ENCODE peak calls at places on chromosomes 11 and 22, in five cellular contexts. One of them, this sample, is unnamed.

GRCh38 chr11:444397-445144 is 2.8 kb upstream of the ANO9 start:
- DNase-seq in HL-60: no peak
- DNase-seq in tibial nerve: no peak
- DNase-seq in left lung: peak
- DNase-seq in heart right ventricle: no peak
- DNase-seq in this sample: no peak

GRCh38 chr11:70456921-70457532 is 58.7 kb downstream of the CTTN start:
- DNase-seq in tibial nerve: no peak
- DNase-seq in HL-60: peak
- DNase-seq in left lung: no peak
- DNase-seq in heart right ventricle: no peak
- DNase-seq in this sample: no peak

GRCh38 chr22:36328635-36329216 is 59.0 kb downstream of the MYH9 start:
- DNase-seq in heart right ventricle: peak
- DNase-seq in HL-60: peak
- DNase-seq in tibial nerve: no peak
- DNase-seq in left lung: no peak
- DNase-seq in this sample: peak

GRCh38 chr22:43113516-43114251 is 3.1 kb downstream of the BIK start:
- DNase-seq in left lung: no peak
- DNase-seq in tibial nerve: no peak
- DNase-seq in HL-60: no peak
- DNase-seq in heart right ventricle: no peak
- DNase-seq in this sample: no peak

GRCh38 chr11:110085255-110085838 is 7.8 kb upstream of the ZC3H12C start:
- DNase-seq in tibial nerve: no peak
- DNase-seq in left lung: no peak
- DNase-seq in HL-60: no peak
- DNase-seq in heart right ventricle: no peak
- DNase-seq in this sample: no peak

GRCh38 chr11:2647167-2647566 is 52.6 kb downstream of the KCNQ1OT1 start:
- DNase-seq in tibial nerve: no peak
- DNase-seq in heart right ventricle: no peak
- DNase-seq in left lung: no peak
- DNase-seq in HL-60: no peak
- DNase-seq in this sample: no peak

GRCh38 chr11:123798079-123798478 is 8.1 kb downstream of the OR6M1 start:
- DNase-seq in left lung: no peak
- DNase-seq in HL-60: no peak
- DNase-seq in heart right ventricle: no peak
- DNase-seq in tibial nerve: no peak
- DNase-seq in this sample: no peak

GRCh38 chr11:47433157-47433556 is 6.9 kb upstream of the PSMC3 start:
- DNase-seq in tibial nerve: no peak
- DNase-seq in HL-60: no peak
- DNase-seq in left lung: no peak
- DNase-seq in heart right ventricle: no peak
- DNase-seq in this sample: no peak

GRCh38 chr11:863389-864117 is 20.9 kb downstream of the TSPAN4 start:
- DNase-seq in tibial nerve: no peak
- DNase-seq in left lung: no peak
- DNase-seq in HL-60: no peak
- DNase-seq in heart right ventricle: no peak
- DNase-seq in this sample: no peak

GRCh38 chr22:44550666-44551491 is 52.8 kb upstream of the RTL6 start:
- DNase-seq in heart right ventricle: peak
- DNase-seq in HL-60: no peak
- DNase-seq in tibial nerve: no peak
- DNase-seq in left lung: no peak
- DNase-seq in this sample: peak

GRCh38 chr22:45212306-45212709 is 28.4 kb downstream of the KIAA0930 start:
- DNase-seq in heart right ventricle: peak
- DNase-seq in HL-60: peak
- DNase-seq in tibial nerve: no peak
- DNase-seq in left lung: peak
- DNase-seq in this sample: peak

GRCh38 chr11:94760296-94760695 is 7.9 kb upstream of the AMOTL1 start:
- DNase-seq in HL-60: no peak
- DNase-seq in tibial nerve: no peak
- DNase-seq in left lung: no peak
- DNase-seq in heart right ventricle: no peak
- DNase-seq in this sample: no peak

GRCh38 chr11:16924826-16925494 is 89.3 kb downstream of the PLEKHA7 start:
- DNase-seq in heart right ventricle: peak
- DNase-seq in HL-60: no peak
- DNase-seq in tibial nerve: no peak
- DNase-seq in left lung: peak
- DNase-seq in this sample: no peak

GRCh38 chr22:45837507-45837906 is 139.5 kb downstream of the WNT7B start:
- DNase-seq in heart right ventricle: no peak
- DNase-seq in left lung: no peak
- DNase-seq in HL-60: no peak
- DNase-seq in tibial nerve: no peak
- DNase-seq in this sample: no peak

GRCh38 chr11:91421586-91421985 is 803.0 kb upstream of the FAT3 start:
- DNase-seq in left lung: no peak
- DNase-seq in tibial nerve: no peak
- DNase-seq in heart right ventricle: no peak
- DNase-seq in HL-60: no peak
- DNase-seq in this sample: no peak

GRCh38 chr11:131421066-131421855 is 50.8 kb downstream of the NTM start:
- DNase-seq in heart right ventricle: no peak
- DNase-seq in HL-60: no peak
- DNase-seq in left lung: no peak
- DNase-seq in tibial nerve: no peak
- DNase-seq in this sample: no peak

GRCh38 chr11:47524200-47524874 is 28.6 kb downstream of the CELF1 start:
- DNase-seq in tibial nerve: no peak
- DNase-seq in HL-60: no peak
- DNase-seq in heart right ventricle: peak
- DNase-seq in left lung: no peak
- DNase-seq in this sample: no peak

GRCh38 chr22:42033263-42034181 is 34.9 kb downstream of the WBP2NL start:
- DNase-seq in left lung: no peak
- DNase-seq in HL-60: no peak
- DNase-seq in tibial nerve: no peak
- DNase-seq in heart right ventricle: no peak
- DNase-seq in this sample: no peak

GRCh38 chr11:3345736-3346135 is 33.2 kb downstream of the ZNF195 start:
- DNase-seq in tibial nerve: no peak
- DNase-seq in HL-60: no peak
- DNase-seq in heart right ventricle: no peak
- DNase-seq in left lung: no peak
- DNase-seq in this sample: no peak

GRCh38 chr11:68931911-68932310 is 28.2 kb downstream of the IGHMBP2 start:
- DNase-seq in tibial nerve: no peak
- DNase-seq in HL-60: no peak
- DNase-seq in left lung: no peak
- DNase-seq in heart right ventricle: no peak
- DNase-seq in this sample: no peak

GRCh38 chr22:50705219-50705691 is 32.6 kb downstream of the SHANK3 start:
- DNase-seq in heart right ventricle: peak
- DNase-seq in left lung: peak
- DNase-seq in HL-60: peak
- DNase-seq in tibial nerve: no peak
- DNase-seq in this sample: peak

GRCh38 chr11:114076974-114077373 is 17.5 kb downstream of the ZBTB16 start:
- DNase-seq in heart right ventricle: no peak
- DNase-seq in tibial nerve: no peak
- DNase-seq in HL-60: no peak
- DNase-seq in left lung: no peak
- DNase-seq in this sample: no peak

GRCh38 chr11:1232328-1233321 is 9.8 kb downstream of the MUC5B start:
- DNase-seq in HL-60: no peak
- DNase-seq in heart right ventricle: no peak
- DNase-seq in left lung: peak
- DNase-seq in tibial nerve: no peak
- DNase-seq in this sample: no peak

GRCh38 chr11:63738720-63739360 is 29.7 kb downstream of the ZFTA start:
- DNase-seq in HL-60: peak
- DNase-seq in tibial nerve: peak
- DNase-seq in heart right ventricle: peak
- DNase-seq in left lung: no peak
- DNase-seq in this sample: peak

GRCh38 chr11:80593981-80594380 is 1153.2 kb upstream of the TENM4 start:
- DNase-seq in left lung: no peak
- DNase-seq in heart right ventricle: no peak
- DNase-seq in tibial nerve: no peak
- DNase-seq in HL-60: no peak
- DNase-seq in this sample: no peak

GRCh38 chr22:50169181-50169759 is 1.3 kb upstream of the PANX2 start:
- DNase-seq in left lung: peak
- DNase-seq in HL-60: no peak
- DNase-seq in heart right ventricle: no peak
- DNase-seq in tibial nerve: no peak
- DNase-seq in this sample: no peak

GRCh38 chr11:20154381-20154780 is 5.9 kb downstream of the DBX1 start:
- DNase-seq in left lung: no peak
- DNase-seq in tibial nerve: no peak
- DNase-seq in heart right ventricle: no peak
- DNase-seq in HL-60: no peak
- DNase-seq in this sample: no peak

GRCh38 chr22:45064313-45065268 is 54.8 kb upstream of the PHF21B start:
- DNase-seq in heart right ventricle: no peak
- DNase-seq in tibial nerve: no peak
- DNase-seq in HL-60: no peak
- DNase-seq in left lung: no peak
- DNase-seq in this sample: peak

GRCh38 chr11:13214276-13214865 is 63.2 kb upstream of the BMAL1 start:
- DNase-seq in tibial nerve: no peak
- DNase-seq in HL-60: no peak
- DNase-seq in heart right ventricle: no peak
- DNase-seq in left lung: no peak
- DNase-seq in this sample: no peak

GRCh38 chr11:13220148-13220547 is 57.4 kb upstream of the BMAL1 start:
- DNase-seq in left lung: no peak
- DNase-seq in HL-60: no peak
- DNase-seq in heart right ventricle: no peak
- DNase-seq in tibial nerve: no peak
- DNase-seq in this sample: no peak

GRCh38 chr11:13215157-13215556 is 62.4 kb upstream of the BMAL1 start:
- DNase-seq in heart right ventricle: no peak
- DNase-seq in left lung: no peak
- DNase-seq in tibial nerve: no peak
- DNase-seq in HL-60: no peak
- DNase-seq in this sample: no peak

GRCh38 chr11:13221722-13222121 is 55.9 kb upstream of the BMAL1 start:
- DNase-seq in left lung: no peak
- DNase-seq in heart right ventricle: no peak
- DNase-seq in HL-60: no peak
- DNase-seq in tibial nerve: no peak
- DNase-seq in this sample: no peak

DNA sequence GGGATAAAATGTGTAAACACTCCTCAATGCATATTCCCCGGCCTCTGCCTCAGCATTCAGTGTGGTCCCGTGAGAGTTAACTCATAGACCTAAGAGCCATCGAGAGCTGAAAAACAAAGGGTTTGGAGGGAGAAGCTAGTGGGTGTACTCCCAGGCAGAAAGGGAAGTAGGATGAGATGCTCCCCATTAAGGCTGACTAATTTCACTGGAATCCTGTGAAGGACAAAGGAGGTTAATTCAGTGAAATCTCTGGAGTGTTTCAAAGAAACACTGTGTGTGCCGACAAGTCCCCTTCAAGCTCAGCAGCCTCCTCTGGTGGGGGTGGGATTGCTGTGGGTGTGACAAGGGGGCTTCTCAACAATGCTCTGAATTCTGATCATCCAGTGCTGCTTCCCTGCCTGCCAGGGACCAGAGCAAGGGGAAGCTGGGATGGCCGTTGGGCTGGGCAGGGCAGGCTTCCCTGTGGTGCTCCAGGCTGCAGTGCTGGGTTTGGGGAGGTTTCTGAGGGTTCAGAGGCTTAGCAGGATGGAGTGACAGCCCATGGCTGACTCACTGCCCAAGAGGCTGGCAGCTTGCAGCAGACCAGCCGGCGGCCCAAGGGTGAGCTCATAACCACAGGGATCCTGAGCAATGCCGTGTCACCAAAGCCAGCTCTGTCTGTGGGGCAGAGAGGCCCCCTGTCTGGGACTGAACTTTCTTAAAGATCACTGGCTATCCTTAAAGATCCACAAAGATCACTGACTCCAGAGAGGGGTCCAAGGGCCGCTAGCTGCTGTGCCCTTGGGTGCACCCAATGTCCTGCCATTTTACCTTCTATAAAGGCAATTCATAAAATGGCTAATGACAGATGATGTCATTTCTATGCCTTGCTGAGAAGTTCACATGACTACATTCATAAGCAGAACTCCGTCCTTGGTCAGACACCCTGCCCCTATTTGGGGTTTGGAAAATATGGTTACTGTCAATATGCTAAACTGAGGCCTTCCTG is 61.3 kb upstream of the BMAL1 start:
- DNase-seq in HL-60: no peak
- DNase-seq in heart right ventricle: no peak
- DNase-seq in left lung: peak
- DNase-seq in tibial nerve: no peak
- DNase-seq in this sample: peak
- TF ChIP-seq CTCF in HL-60: no peak
- TF ChIP-seq CTCF in heart right ventricle: no peak
- TF ChIP-seq CTCF in left lung: no peak
- TF ChIP-seq CTCF in tibial nerve: no peak
- TF ChIP-seq CTCF in this sample: no peak

GRCh38 chr11:32433249-32434115 is 1.9 kb downstream of the WT1 start:
- DNase-seq in heart right ventricle: no peak
- DNase-seq in HL-60: no peak
- DNase-seq in tibial nerve: no peak
- DNase-seq in left lung: no peak
- DNase-seq in this sample: no peak
- H3K4me3 ChIP-seq in heart right ventricle: peak
- H3K4me3 ChIP-seq in HL-60: peak
- H3K4me3 ChIP-seq in tibial nerve: no peak
- H3K4me3 ChIP-seq in left lung: no peak
- H3K4me3 ChIP-seq in this sample: no peak

GRCh38 chr11:130241697-130242096 is 73.0 kb downstream of the ZBTB44 start:
- DNase-seq in tibial nerve: no peak
- DNase-seq in HL-60: no peak
- DNase-seq in heart right ventricle: no peak
- DNase-seq in left lung: no peak
- DNase-seq in this sample: no peak
- TF ChIP-seq CTCF in tibial nerve: no peak
- TF ChIP-seq CTCF in HL-60: no peak
- TF ChIP-seq CTCF in heart right ventricle: no peak
- TF ChIP-seq CTCF in left lung: no peak
- TF ChIP-seq CTCF in this sample: no peak

DNA sequence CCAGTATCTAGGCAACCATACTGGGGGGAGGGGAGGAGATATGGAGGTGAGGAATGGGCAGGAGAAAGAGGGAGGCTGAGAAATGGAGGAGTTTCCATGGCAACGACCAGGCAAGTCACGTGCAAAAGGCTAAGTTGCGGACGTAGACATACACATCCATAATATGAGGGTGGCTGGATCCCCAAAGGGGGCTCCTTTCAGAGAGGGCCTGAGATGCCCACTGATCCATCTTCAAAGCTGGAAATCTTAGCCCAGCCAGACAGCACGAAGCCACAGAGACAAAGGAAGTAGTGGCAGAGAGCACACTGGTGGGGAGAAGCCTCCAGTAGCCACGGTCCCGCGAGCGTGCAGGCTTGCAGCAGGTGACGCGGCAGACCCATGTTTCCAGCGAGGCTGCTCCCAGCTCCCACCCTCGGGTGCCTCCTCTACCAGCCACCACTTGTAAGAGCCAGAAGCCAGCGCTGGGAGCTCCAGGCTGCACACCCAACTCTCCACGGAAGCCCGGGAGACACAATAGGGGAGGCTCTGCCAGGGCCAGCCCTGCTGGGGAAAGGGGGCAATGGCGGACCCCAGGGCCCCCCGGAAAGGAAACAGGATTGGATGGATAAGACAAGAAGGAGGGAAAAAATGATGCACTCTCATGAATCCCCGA is 935 bp downstream of the FXYD6 start:
- DNase-seq in HL-60: no peak
- DNase-seq in tibial nerve: no peak
- DNase-seq in left lung: no peak
- DNase-seq in heart right ventricle: no peak
- DNase-seq in this sample: no peak
- H3K4me3 ChIP-seq in HL-60: no peak
- H3K4me3 ChIP-seq in tibial nerve: peak
- H3K4me3 ChIP-seq in left lung: peak
- H3K4me3 ChIP-seq in heart right ventricle: peak
- H3K4me3 ChIP-seq in this sample: no peak